ENCODE peak calls at places on chromosomes 6 and 20, in eight cellular contexts. V, G, U, F, T, Y, Z and Q are unnamed samples.

GRCh38 chr20:23264545-23264944 is 86.0 kb upstream of the NXT1 start:
- DNase-seq in U (no peak), T (no peak), F (no peak), Z (no peak), Y (no peak), G (no peak), V (no peak), Q (no peak)

GRCh38 chr6:159981171-159981571 is 12.3 kb downstream of the IGF2R start:
- DNase-seq in G (no peak), Z (no peak), T (no peak), Y (no peak), U (no peak), F (no peak), V (no peak), Q (no peak)

GRCh38 chr20:51807864-51808263 is 5.5 kb upstream of the SALL4 start:
- DNase-seq in T (no peak), Y (no peak), Z (no peak), V (no peak), U (no peak), G (no peak), F (no peak), Q (no peak)

GRCh38 chr6:56874328-56874727 is 80.6 kb upstream of the BEND6 start:
- DNase-seq in Z (no peak), F (no peak), Y (no peak), T (no peak), V (no peak), G (no peak), U (no peak), Q (no peak)

GRCh38 chr6:107846262-107846795 is 22.2 kb upstream of the SCML4 start:
- DNase-seq in T (no peak), Y (no peak), V (no peak), Z (no peak), G (no peak), F (no peak), U (no peak), Q (no peak)

GRCh38 chr6:73248192-73248898 is 14.7 kb downstream of the KHDC1 start:
- DNase-seq in Y (no peak), Z (peak), G (no peak), T (no peak), V (no peak), U (no peak), F (no peak), Q (no peak)

GRCh38 chr6:27592481-27593199 is 119.7 kb upstream of the ZNF184 start:
- DNase-seq in F (peak), Y (peak), G (peak), V (peak), Z (peak), T (no peak), U (no peak), Q (no peak)

GRCh38 chr20:14148042-14148441 is 152.7 kb downstream of the MACROD2 start:
- DNase-seq in T (no peak), F (no peak), Z (no peak), U (no peak), G (no peak), V (no peak), Y (no peak), Q (no peak)

GRCh38 chr6:169807219-169807618 is 55.8 kb downstream of the ERMARD start:
- DNase-seq in V (no peak), Z (no peak), T (no peak), G (no peak), Y (no peak), F (no peak), U (no peak), Q (no peak)

GRCh38 chr20:49054032-49054643 is 8.0 kb downstream of the CSE1L start:
- DNase-seq in Y (peak), G (no peak), U (no peak), T (no peak), V (no peak), Z (no peak), F (no peak), Q (no peak)

GRCh38 chr6:79180082-79180481 is 54.4 kb downstream of the HMGN3 start:
- DNase-seq in Z (no peak), V (no peak), F (no peak), G (no peak), Y (no peak), U (no peak), T (no peak), Q (no peak)

GRCh38 chr6:33001685-33002084 is 7.7 kb downstream of the HLA-DOA start:
- DNase-seq in Y (no peak), V (no peak), Z (no peak), T (no peak), F (no peak), U (no peak), G (no peak), Q (no peak)

GRCh38 chr6:105258816-105259215 is 79.0 kb upstream of the POPDC3 start:
- DNase-seq in T (no peak), Y (no peak), U (no peak), G (no peak), V (no peak), F (no peak), Z (no peak), Q (no peak)

GRCh38 chr6:150934380-150934779 is 68.9 kb downstream of the MTHFD1L start:
- DNase-seq in V (no peak), G (no peak), F (no peak), Y (peak), Z (no peak), U (no peak), T (no peak), Q (no peak)

GRCh38 chr6:34284563-34285545 is 36.0 kb upstream of the SMIM29 start:
- DNase-seq in G (peak), T (no peak), V (no peak), F (peak), Y (peak), U (peak), Z (peak), Q (peak)

GRCh38 chr6:5112065-5112799 is 27.1 kb downstream of the PPP1R3G start:
- DNase-seq in V (no peak), T (no peak), Y (peak), U (no peak), G (no peak), F (no peak), Z (no peak), Q (no peak)

GRCh38 chr6:13315896-13316295 is 12.4 kb downstream of the TBC1D7 start:
- DNase-seq in G (no peak), Y (no peak), Z (no peak), U (no peak), V (no peak), F (no peak), T (no peak), Q (no peak)

GRCh38 chr6:113433506-113433991 is 423.6 kb upstream of the MARCKS start:
- DNase-seq in V (no peak), G (no peak), F (no peak), Y (peak), Z (no peak), T (no peak), U (peak), Q (peak)

GRCh38 chr6:129543981-129544380 is 166.0 kb downstream of the ARHGAP18 start:
- DNase-seq in Z (no peak), V (no peak), U (no peak), F (no peak), G (no peak), Y (peak), T (no peak), Q (no peak)

GRCh38 chr20:15937179-15937578 is 636.1 kb downstream of the KIF16B start:
- DNase-seq in U (no peak), Z (no peak), Y (no peak), G (no peak), T (no peak), V (peak), F (peak), Q (no peak)

GRCh38 chr20:11083841-11084240 is 410.0 kb upstream of the JAG1 start:
- DNase-seq in V (no peak), F (no peak), G (no peak), U (no peak), Z (no peak), Y (no peak), T (no peak), Q (no peak)

GRCh38 chr20:10255846-10256245 is 37.2 kb downstream of the SNAP25 start:
- DNase-seq in V (no peak), Z (peak), G (no peak), Y (no peak), U (no peak), F (no peak), T (no peak), Q (no peak)

GRCh38 chr20:33791959-33792597 is 19.1 kb upstream of the CHMP4B start:
- DNase-seq in F (peak), V (no peak), U (peak), Z (no peak), G (peak), T (peak), Y (peak), Q (no peak)

GRCh38 chr6:4607026-4607704 is 169.0 kb upstream of the CDYL start:
- DNase-seq in V (no peak), U (peak), T (no peak), Y (peak), F (no peak), Z (no peak), G (no peak), Q (no peak)

GRCh38 chr6:56649782-56650181 is 7.1 kb upstream of the DST start:
- DNase-seq in Y (peak), T (no peak), F (no peak), V (no peak), U (no peak), G (no peak), Z (no peak), Q (no peak)

GRCh38 chr6:53239526-53239925 is 90.9 kb upstream of the GCM1 start:
- DNase-seq in V (no peak), U (no peak), T (no peak), G (no peak), Y (no peak), F (no peak), Z (no peak), Q (no peak)

GRCh38 chr6:125129354-125129753 is 24.2 kb upstream of the TPD52L1 start:
- DNase-seq in G (no peak), F (no peak), Z (no peak), Y (no peak), V (no peak), T (no peak), U (no peak), Q (no peak)

GRCh38 chr6:66429220-66429619 is 722.2 kb upstream of the EYS start:
- DNase-seq in G (no peak), T (no peak), Y (no peak), U (no peak), Z (no peak), V (no peak), F (no peak), Q (no peak)

GRCh38 chr6:7424967-7425807 is 35.6 kb downstream of the RIOK1 start:
- DNase-seq in F (peak), Y (peak), U (no peak), T (no peak), V (no peak), Z (peak), G (no peak), Q (no peak)